ENCODE peak calls at places on chromosome 17, in ten cellular contexts. R is HFF-Myc; F is ureter; S is EL; E is adipocyte; M is aorta; O is GM13977; J is effector memory CD4-positive, alpha-beta T cell; Z is activated T-cell treated with anti-CD3 and anti-CD28 coated beads, Interleukin-2, amount 50 U/mL, for 4 hours; T is activated CD8-positive, alpha-beta T cell treated with anti-CD3 and anti-CD28 coated beads for 36 hours. H is an unnamed sample.

GRCh38 chr17:47703191-47703591 is 9.2 kb downstream of the TBKBP1 start:
- DNase-seq in T (peak), R (no peak), M (peak), E (no peak), F (no peak), Z (peak), S (no peak), J (no peak), O (peak), H (no peak)

GRCh38 chr17:27558341-27558740 is 72.6 kb upstream of the LGALS9 start:
- DNase-seq in M (no peak), O (no peak), F (no peak), Z (no peak), R (no peak), E (no peak), T (no peak), S (no peak), J (no peak), H (no peak)

GRCh38 chr17:65459667-65460415 is 101.6 kb downstream of the AXIN2 start:
- DNase-seq in Z (no peak), O (no peak), F (no peak), J (no peak), M (no peak), S (no peak), R (no peak), T (no peak), E (no peak), H (no peak)

GRCh38 chr17:61490540-61490975 is 38.3 kb downstream of the TBX4 start:
- DNase-seq in E (peak), Z (no peak), M (no peak), F (no peak), J (no peak), S (peak), T (no peak), O (no peak), R (no peak), H (peak)

GRCh38 chr17:6868579-6868978 is 37.0 kb upstream of the TEKT1 start:
- DNase-seq in F (no peak), E (no peak), Z (no peak), S (no peak), T (no peak), R (no peak), M (no peak), J (no peak), O (no peak), H (peak)

GRCh38 chr17:62723842-62724241 is 84.3 kb downstream of the MARCHF10 start:
- DNase-seq in R (no peak), M (no peak), O (no peak), Z (no peak), J (no peak), E (no peak), S (no peak), T (no peak), F (no peak), H (no peak)

GRCh38 chr17:47315451-47316266 is 8.1 kb upstream of the EFCAB13 start:
- DNase-seq in J (peak), O (peak), F (no peak), S (peak), E (peak), M (no peak), Z (no peak), T (peak), R (peak), H (peak)

GRCh38 chr17:49989518-49989880 is 5.5 kb downstream of the DLX3 start:
- DNase-seq in Z (no peak), F (no peak), J (no peak), O (no peak), S (no peak), R (no peak), T (no peak), M (peak), E (no peak), H (no peak)

GRCh38 chr17:10087333-10087732 is 111.1 kb downstream of the GAS7 start:
- DNase-seq in M (peak), R (no peak), E (no peak), F (no peak), T (no peak), S (no peak), J (no peak), Z (no peak), O (no peak), H (no peak)

GRCh38 chr17:1002771-1003555 is 6.0 kb downstream of the TIMM22 start:
- DNase-seq in T (no peak), R (no peak), Z (no peak), M (peak), E (peak), F (no peak), J (no peak), S (peak), O (no peak), H (no peak)

GRCh38 chr17:59803377-59803757 is 89.4 kb downstream of the TUBD1 start:
- DNase-seq in E (peak), Z (no peak), T (no peak), R (no peak), F (no peak), J (no peak), M (no peak), O (no peak), S (no peak), H (no peak)

GRCh38 chr17:5535436-5535835 is 48.9 kb downstream of the NLRP1 start:
- DNase-seq in F (no peak), Z (no peak), E (no peak), O (no peak), M (no peak), S (no peak), T (no peak), R (no peak), J (no peak), H (no peak)

GRCh38 chr17:7435676-7436555 is 681 bp downstream of the TMEM102 start:
- DNase-seq in J (peak), M (peak), T (peak), O (no peak), R (no peak), E (peak), S (peak), Z (peak), F (peak), H (no peak)

GRCh38 chr17:74361613-74362391 is at the start of gene BTBD17:
- DNase-seq in J (peak), Z (peak), S (no peak), F (no peak), M (no peak), O (peak), T (peak), R (no peak), E (peak), H (no peak)

GRCh38 chr17:80817321-80817845 is 174.3 kb upstream of the CHMP6 start:
- DNase-seq in J (no peak), M (peak), S (no peak), O (no peak), F (no peak), R (no peak), E (no peak), T (no peak), Z (no peak), H (no peak)

GRCh38 chr17:66906321-66907278 is 57.9 kb upstream of the CACNG4 start:
- DNase-seq in T (peak), S (peak), E (peak), M (peak), J (peak), O (peak), Z (peak), R (peak), F (peak), H (peak)

GRCh38 chr17:41793749-41794602 is 7.5 kb upstream of the JUP start:
- DNase-seq in T (no peak), S (no peak), M (no peak), F (no peak), Z (no peak), J (no peak), E (no peak), O (no peak), R (no peak), H (no peak)

GRCh38 chr17:70859829-70860228 is 690.5 kb downstream of the KCNJ2 start:
- DNase-seq in T (no peak), Z (no peak), J (no peak), E (no peak), R (no peak), O (no peak), M (no peak), S (no peak), F (no peak), H (no peak)

GRCh38 chr17:21353326-21354010 is 22.7 kb upstream of the KCNJ12 start:
- DNase-seq in R (no peak), S (no peak), M (peak), J (no peak), T (no peak), Z (no peak), O (no peak), E (peak), F (no peak), H (no peak)

GRCh38 chr17:40290629-40291296 is 3.1 kb downstream of the CDC6 start:
- DNase-seq in R (no peak), T (peak), S (peak), Z (no peak), M (no peak), E (peak), O (no peak), F (no peak), J (peak), H (peak)

GRCh38 chr17:65629234-65629690 is 67.8 kb upstream of the AXIN2 start:
- DNase-seq in J (no peak), O (no peak), T (no peak), M (no peak), F (no peak), S (no peak), Z (no peak), E (no peak), R (no peak), H (no peak)

GRCh38 chr17:64262125-64262421 is 987 bp downstream of the TEX2 start:
- DNase-seq in T (no peak), S (no peak), M (no peak), O (peak), R (no peak), J (no peak), E (no peak), F (no peak), Z (no peak), H (peak)

GRCh38 chr17:53191878-53192277 is 630.8 kb upstream of the KIF2B start:
- DNase-seq in R (no peak), E (no peak), M (no peak), Z (no peak), O (no peak), F (no peak), S (no peak), T (no peak), J (no peak), H (no peak)